ENCODE peak calls at places on chromosomes 6 and 20, in six cellular contexts. D is CD8-positive, alpha-beta memory T cell; G is upper lobe of right lung; M is PC-3; C is adipocyte; B is MM.1S. T is an unnamed sample.

GRCh38 chr6:63529498-63529897 is 42.8 kb upstream of the LOC128125822 start:
- DNase-seq in G (no peak), C (no peak), M (peak; percentile 45), D (no peak), B (no peak), T (no peak)

GRCh38 chr6:116450769-116451740 is 10.1 kb upstream of the CALHM6 start:
- DNase-seq in G (no peak), D (no peak), B (no peak), M (no peak), C (no peak), T (no peak)

GRCh38 chr6:890995-891394 is 198.1 kb upstream of the EXOC2 start:
- DNase-seq in D (no peak), M (no peak), C (no peak), G (no peak), B (no peak), T (no peak)

GRCh38 chr6:104639671-104640070 is 220.0 kb downstream of the HACE1 start:
- DNase-seq in M (no peak), B (no peak), D (no peak), C (peak; percentile 87), G (no peak), T (no peak)

GRCh38 chr6:35429463-35429862 is 22.7 kb upstream of the FANCE start:
- DNase-seq in D (no peak), C (no peak), M (no peak), G (no peak), B (no peak), T (no peak)

GRCh38 chr6:81086931-81087330 is 665.5 kb downstream of the TENT5A start:
- DNase-seq in D (no peak), B (no peak), M (no peak), G (no peak), C (no peak), T (no peak)

GRCh38 chr6:53647437-53648094 is 18.0 kb downstream of the KLHL31 start:
- DNase-seq in G (no peak), B (peak; percentile 65), D (peak; percentile 59), C (peak; percentile 39), M (peak; percentile 44), T (no peak)

GRCh38 chr6:10901751-10902150 is 14.9 kb downstream of the SYCP2L start:
- DNase-seq in M (no peak), G (no peak), D (no peak), C (no peak), B (peak; percentile 84), T (no peak)

GRCh38 chr6:24357336-24358218 is at the start of gene DCDC2:
- DNase-seq in B (no peak), D (peak; percentile 24), C (no peak), G (peak; percentile 96), M (no peak), T (peak; percentile 1)

GRCh38 chr20:35463455-35464300 is 8.3 kb downstream of the CEP250 start:
- DNase-seq in C (peak; percentile 88), G (no peak), M (peak; percentile 85), B (peak; percentile 63), D (peak; percentile 49), T (peak; percentile 22)

GRCh38 chr20:34390769-34391447 is 27.8 kb downstream of the ITCH start:
- DNase-seq in B (peak; percentile 38), M (peak; percentile 97), C (peak; percentile 83), D (no peak), G (peak; percentile 66), T (peak; percentile 93)

GRCh38 chr20:4811661-4812181 is 90.0 kb downstream of the PRND start:
- DNase-seq in D (peak; percentile 80), M (no peak), B (no peak), G (peak; percentile 74), C (no peak), T (no peak)

GRCh38 chr20:64072664-64073063 is 6.7 kb downstream of the RGS19 start:
- DNase-seq in B (no peak), G (no peak), M (no peak), C (no peak), D (no peak), T (no peak)

GRCh38 chr6:39309942-39310531 is 4.2 kb downstream of the KCNK17 start:
- DNase-seq in G (peak; percentile 85), C (peak; percentile 83), B (peak; percentile 50), M (peak; percentile 86), D (no peak), T (peak; percentile 46)

GRCh38 chr6:19492631-19493030 is 344.5 kb upstream of the ID4 start:
- DNase-seq in D (no peak), G (no peak), M (no peak), C (peak; percentile 13), B (no peak), T (no peak)

GRCh38 chr6:17928514-17929430 is 58.7 kb downstream of the KIF13A start:
- DNase-seq in D (no peak), M (peak; percentile 17), B (no peak), C (peak; percentile 78), G (no peak), T (no peak)

GRCh38 chr20:24866008-24866407 is 83.1 kb upstream of the CST7 start:
- DNase-seq in G (no peak), M (no peak), D (no peak), B (no peak), C (no peak), T (no peak)

GRCh38 chr6:115618311-115618710 is 442.4 kb downstream of the FRK start:
- DNase-seq in G (no peak), B (no peak), M (no peak), D (no peak), C (peak; percentile 40), T (no peak)

GRCh38 chr6:43113431-43114260 is 37.5 kb downstream of the PTK7 start:
- DNase-seq in D (no peak), M (no peak), G (no peak), B (no peak), C (peak; percentile 61), T (no peak)

GRCh38 chr6:111871207-111871606 is 2.0 kb downstream of the FYN start:
- DNase-seq in M (no peak), G (no peak), D (peak; percentile 54), B (no peak), C (no peak), T (no peak)

GRCh38 chr6:148128014-148128730 is 214.5 kb upstream of the SASH1 start:
- DNase-seq in M (peak; percentile 66), C (peak; percentile 73), G (no peak), D (no peak), B (no peak), T (no peak)

GRCh38 chr6:18742406-18742805 is 355.3 kb downstream of the RNF144B start:
- DNase-seq in G (no peak), C (peak; percentile 27), M (peak; percentile 70), B (no peak), D (no peak), T (no peak)

GRCh38 chr6:49548613-49549304 is 1.7 kb upstream of the C6orf141 start:
- DNase-seq in B (no peak), C (no peak), M (no peak), D (no peak), G (no peak), T (peak; percentile 37)

GRCh38 chr6:85458782-85459181 is 8.9 kb downstream of the NT5E start:
- DNase-seq in M (peak; percentile 58), G (no peak), B (no peak), D (no peak), C (no peak), T (peak; percentile 90)

GRCh38 chr6:168283686-168284025 is 35.9 kb downstream of the DACT2 start:
- DNase-seq in M (no peak), B (no peak), G (no peak), C (no peak), D (no peak), T (no peak)

DNA sequence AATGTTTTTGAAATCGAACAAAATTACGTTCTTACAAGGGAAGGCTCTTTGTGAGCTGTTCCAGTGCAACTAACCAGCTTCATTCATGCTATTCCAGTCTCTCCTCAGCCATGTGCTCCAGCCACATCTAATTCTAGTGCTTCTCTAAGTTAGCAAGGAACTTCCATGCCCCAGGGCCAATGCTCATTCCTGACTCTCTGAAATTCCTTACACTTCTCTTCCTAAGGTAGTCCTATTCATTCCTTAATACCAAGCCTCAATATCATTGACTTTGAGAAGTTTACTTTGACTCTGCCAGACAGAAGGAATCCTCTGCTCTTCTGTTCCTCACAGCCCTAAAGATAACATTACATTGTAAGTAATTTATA is 135.7 kb upstream of the BACH2 start:
- DNase-seq in G (no peak), C (no peak), B (no peak), D (no peak), M (no peak), T (no peak)
- H3K4me3 ChIP-seq in G (no peak overlapping the region), C (no peak overlapping the region), B (no peak overlapping the region), D (no peak overlapping the region), M (no peak overlapping the region), T (no peak overlapping the region)

GRCh38 chr20:43690943-43691598 is 24.2 kb downstream of the MYBL2 start:
- DNase-seq in G (no peak), B (no peak), M (no peak), D (no peak), C (no peak), T (no peak)

GRCh38 chr20:43695571-43695970 is 28.7 kb downstream of the MYBL2 start:
- DNase-seq in C (no peak), G (no peak), B (no peak), D (no peak), M (no peak), T (no peak)

GRCh38 chr20:43689165-43689564 is 22.3 kb downstream of the MYBL2 start:
- DNase-seq in G (no peak), C (no peak), D (no peak), M (no peak), B (no peak), T (no peak)

GRCh38 chr20:43694763-43695162 is 27.8 kb downstream of the MYBL2 start:
- DNase-seq in M (no peak), B (no peak), G (no peak), C (no peak), D (no peak), T (no peak)

GRCh38 chr20:43691928-43692524 is 25.1 kb downstream of the MYBL2 start:
- DNase-seq in D (no peak), B (peak; percentile 65), M (peak; percentile 65), G (no peak), C (peak; percentile 43), T (peak; percentile 52)
- H3K27me3 ChIP-seq in D (no peaks in the 10 kb centered on the region), B (no peaks in the 10 kb centered on the region), M (no peaks in the 10 kb centered on the region), G (no peaks in the 10 kb centered on the region), C (no peaks in the 10 kb centered on the region), T (no peaks in the 10 kb centered on the region)

GRCh38 chr20:30168800-30169138 is 1088.7 kb upstream of the DEFB115 start:
- DNase-seq in C (no peak), G (no peak), D (no peak), M (no peak), B (no peak), T (no peak)
- H3K9me3 ChIP-seq in C (no peaks in the 10 kb centered on the region), G (no peaks in the 10 kb centered on the region), D (no peaks in the 10 kb centered on the region), M (no peaks in the 10 kb centered on the region), B (no peaks in the 10 kb centered on the region), T (no peaks in the 10 kb centered on the region)

GRCh38 chr6:106085687-106085983 is 501 bp upstream of the PRDM1 start:
- DNase-seq in B (no peak), D (no peak), M (no peak), G (no peak), C (peak; percentile 53), T (no peak)

GRCh38 chr6:106092279-106092678 is 6.1 kb downstream of the PRDM1 start:
- DNase-seq in C (no peak), B (peak; percentile 48), G (no peak), D (no peak), M (no peak), T (no peak)

GRCh38 chr6:106085984-106086832 is at the start of gene PRDM1:
- DNase-seq in G (peak; percentile 95), M (peak; percentile 87), D (peak; percentile 81), C (peak; percentile 80), B (peak; percentile 97), T (peak; percentile 70)

GRCh38 chr6:106087548-106088325 is 1.6 kb downstream of the PRDM1 start:
- DNase-seq in B (peak; percentile 21), D (no peak), C (peak; percentile 84), G (no peak), M (peak; percentile 53), T (peak; percentile 42)

GRCh38 chr6:106089981-106090380 is 3.8 kb downstream of the PRDM1 start:
- DNase-seq in G (no peak), B (peak; percentile 66), C (peak; percentile 76), D (no peak), M (peak; percentile 26), T (no peak)
- H3K4me3 ChIP-seq in G (peak overlapping the region; percentile 51), B (peak overlapping the region; percentile 95), C (no peak overlapping the region), D (no peak overlapping the region), M (no peak overlapping the region), T (no peak overlapping the region)